ENCODE peak calls at places on chromosomes 5 and 9, in five cellular contexts. E, C, J, N and V are unnamed samples.

GRCh38 chr9:95721132-95721531 is 154.4 kb upstream of the ERCC6L2 start:
- DNase-seq in N (no peak), J (no peak), C (no peak), E (no peak), V (peak)

GRCh38 chr5:148372883-148373282 is 10.9 kb upstream of the FBXO38 start:
- DNase-seq in E (no peak), J (no peak), N (no peak), C (no peak), V (no peak)

GRCh38 chr5:69335341-69335975 is 2.9 kb upstream of the CCDC125 start:
- DNase-seq in N (no peak), J (no peak), E (no peak), C (no peak), V (no peak)

GRCh38 chr5:176875014-176875550 is 24.1 kb downstream of the HK3 start:
- DNase-seq in C (no peak), E (no peak), J (no peak), N (no peak), V (no peak)

GRCh38 chr9:112531666-112532282 is 45.1 kb downstream of the KIAA1958 start:
- DNase-seq in N (no peak), J (no peak), E (no peak), C (no peak), V (no peak)

GRCh38 chr5:90308787-90309585 is 100.6 kb downstream of the CETN3 start:
- DNase-seq in E (no peak), J (no peak), N (no peak), C (no peak), V (no peak)

GRCh38 chr9:3331801-3332200 is 194.0 kb downstream of the RFX3 start:
- DNase-seq in C (no peak), E (no peak), J (peak), N (no peak), V (peak)

GRCh38 chr5:91179018-91179417 is 204.1 kb downstream of the ARRDC3 start:
- DNase-seq in E (no peak), C (no peak), N (no peak), J (no peak), V (no peak)

GRCh38 chr9:100309992-100310391 is 42.8 kb downstream of the TEX10 start:
- DNase-seq in C (no peak), N (no peak), E (no peak), J (no peak), V (no peak)

GRCh38 chr5:126354012-126354856 is 69.0 kb upstream of the GRAMD2B start:
- DNase-seq in J (peak), C (peak), N (no peak), E (peak), V (no peak)

GRCh38 chr9:26369096-26369495 is 523.5 kb downstream of the CAAP1 start:
- DNase-seq in J (no peak), N (no peak), C (peak), E (no peak), V (no peak)